ENCODE peak calls at places on chromosomes 13 and 19, in six cellular contexts. X, L, T, N, K and W are unnamed samples.

GRCh38 chr13:99332456-99332855 is 25.3 kb upstream of the GPR183 start:
- DNase-seq in X (no peak), L (no peak), T (no peak), N (no peak), K (peak), W (no peak)

GRCh38 chr19:2231621-2232221 is 4.4 kb downstream of the PLEKHJ1 start:
- DNase-seq in X (no peak), L (no peak), T (no peak), N (no peak), K (no peak), W (no peak)

GRCh38 chr13:47256618-47257017 is 359.8 kb upstream of the HTR2A start:
- DNase-seq in X (no peak), L (no peak), T (peak), N (no peak), K (no peak), W (peak)

GRCh38 chr19:29404951-29405727 is 120.7 kb upstream of the VSTM2B start:
- DNase-seq in X (no peak), L (peak), T (no peak), N (peak), K (no peak), W (peak)

GRCh38 chr19:19591133-19591825 is 27.2 kb downstream of the PBX4 start:
- DNase-seq in X (no peak), L (no peak), T (peak), N (no peak), K (no peak), W (peak)

GRCh38 chr19:42191855-42192254 is 25.6 kb downstream of the DEDD2 start:
- DNase-seq in X (no peak), L (no peak), T (peak), N (no peak), K (no peak), W (peak)

GRCh38 chr19:10230904-10231623 is at the start of gene S1PR2:
- DNase-seq in X (peak), L (peak), T (peak), N (peak), K (peak), W (peak)

GRCh38 chr13:63481334-63481733 is 2065.7 kb upstream of the PCDH20 start:
- DNase-seq in X (no peak), L (no peak), T (no peak), N (no peak), K (no peak), W (no peak)

GRCh38 chr19:13505761-13506549 is at the start of gene CACNA1A:
- DNase-seq in X (no peak), L (peak), T (no peak), N (no peak), K (no peak), W (no peak)

GRCh38 chr19:18090545-18091216 is 3.9 kb upstream of the IL12RB1 start:
- DNase-seq in X (no peak), L (no peak), T (no peak), N (no peak), K (no peak), W (no peak)

GRCh38 chr13:51549593-51549992 is 34.7 kb upstream of the WDFY2 start:
- DNase-seq in X (no peak), L (no peak), T (no peak), N (no peak), K (no peak), W (no peak)

GRCh38 chr19:12580180-12580694 is 29.0 kb upstream of the ZNF564 start:
- DNase-seq in X (no peak), L (no peak), T (peak), N (no peak), K (no peak), W (peak)

GRCh38 chr13:94415484-94415883 is 64.0 kb downstream of the DCT start:
- DNase-seq in X (no peak), L (no peak), T (no peak), N (no peak), K (no peak), W (no peak)

GRCh38 chr19:15702590-15702930 is 25.3 kb upstream of the OR10H2 start:
- DNase-seq in X (peak), L (no peak), T (no peak), N (peak), K (peak), W (no peak)

GRCh38 chr19:24101459-24102122 is 14.6 kb downstream of the ZNF254 start:
- DNase-seq in X (no peak), L (no peak), T (no peak), N (no peak), K (no peak), W (no peak)

GRCh38 chr13:105170438-105170837 is 1365.0 kb downstream of the EFNB2 start:
- DNase-seq in X (no peak), L (no peak), T (no peak), N (no peak), K (no peak), W (no peak)

GRCh38 chr19:19205416-19206410 is 2.5 kb upstream of the NR2C2AP start:
- DNase-seq in X (no peak), L (no peak), T (no peak), N (no peak), K (no peak), W (no peak)

GRCh38 chr13:73767191-73767741 is 366.9 kb downstream of the KLF12 start:
- DNase-seq in X (no peak), L (no peak), T (no peak), N (no peak), K (no peak), W (no peak)

GRCh38 chr13:28355822-28356371 is 139.0 kb downstream of the FLT1 start:
- DNase-seq in X (no peak), L (no peak), T (no peak), N (no peak), K (no peak), W (no peak)

GRCh38 chr19:48424694-48425219 is 21.0 kb upstream of the GRWD1 start:
- DNase-seq in X (no peak), L (no peak), T (no peak), N (no peak), K (no peak), W (peak)

GRCh38 chr13:45670481-45670880 is 31.6 kb upstream of the CBY2 start:
- DNase-seq in X (no peak), L (no peak), T (no peak), N (no peak), K (no peak), W (no peak)

GRCh38 chr19:45071969-45072790 is 4.1 kb downstream of the ZNF296 start:
- DNase-seq in X (no peak), L (no peak), T (no peak), N (no peak), K (no peak), W (no peak)

GRCh38 chr19:18173572-18174294 is at the start of gene IFI30:
- DNase-seq in X (peak), L (peak), T (no peak), N (peak), K (peak), W (peak)

GRCh38 chr19:38073806-38074685 is 150.0 kb downstream of the DPF1 start:
- DNase-seq in X (no peak), L (peak), T (no peak), N (no peak), K (peak), W (no peak)

GRCh38 chr13:90485441-90485840 is 862.0 kb upstream of the MIR17HG start:
- DNase-seq in X (no peak), L (no peak), T (no peak), N (no peak), K (no peak), W (peak)

GRCh38 chr13:83508905-83509304 is 373.4 kb downstream of the SLITRK1 start:
- DNase-seq in X (no peak), L (no peak), T (no peak), N (no peak), K (no peak), W (no peak)

GRCh38 chr13:33743438-33744368 is 74.2 kb upstream of the RFC3 start:
- DNase-seq in X (no peak), L (no peak), T (no peak), N (no peak), K (no peak), W (no peak)

GRCh38 chr13:70784590-70784989 is 676.3 kb upstream of the KLHL1 start:
- DNase-seq in X (no peak), L (no peak), T (no peak), N (no peak), K (no peak), W (no peak)

GRCh38 chr13:51267581-51267980 is 45.4 kb downstream of the FAM124A start:
- DNase-seq in X (no peak), L (peak), T (no peak), N (no peak), K (no peak), W (no peak)

GRCh38 chr19:42396248-42396541 is 6.1 kb upstream of the CNFN start:
- DNase-seq in X (no peak), L (no peak), T (no peak), N (peak), K (no peak), W (no peak)

GRCh38 chr13:113820813-113821651 is 42.8 kb downstream of the GAS6 start:
- DNase-seq in X (peak), L (no peak), T (peak), N (peak), K (no peak), W (peak)

GRCh38 chr13:50129065-50129922 is 114.0 kb downstream of the KCNRG start:
- DNase-seq in X (no peak), L (peak), T (no peak), N (peak), K (no peak), W (no peak)
- H3K27ac ChIP-seq in X (peak), L (no peak), T (no peak), N (peak), K (no peak), W (peak)

GRCh38 chr13:24161010-24161775 is 673 bp downstream of the SPATA13 start:
- DNase-seq in X (peak), L (peak), T (no peak), N (peak), K (peak), W (peak)
- TF ChIP-seq CTCF in X (no peak), L (no peak), T (no peak), N (no peak), K (no peak), W (no peak)

GRCh38 chr19:7099597-7099921 is 30.1 kb downstream of the ZNF557 start:
- DNase-seq in X (no peak), L (no peak), T (no peak), N (no peak), K (no peak), W (no peak)
- H3K27ac ChIP-seq in X (peak), L (peak), T (peak), N (peak), K (peak), W (peak)

DNA sequence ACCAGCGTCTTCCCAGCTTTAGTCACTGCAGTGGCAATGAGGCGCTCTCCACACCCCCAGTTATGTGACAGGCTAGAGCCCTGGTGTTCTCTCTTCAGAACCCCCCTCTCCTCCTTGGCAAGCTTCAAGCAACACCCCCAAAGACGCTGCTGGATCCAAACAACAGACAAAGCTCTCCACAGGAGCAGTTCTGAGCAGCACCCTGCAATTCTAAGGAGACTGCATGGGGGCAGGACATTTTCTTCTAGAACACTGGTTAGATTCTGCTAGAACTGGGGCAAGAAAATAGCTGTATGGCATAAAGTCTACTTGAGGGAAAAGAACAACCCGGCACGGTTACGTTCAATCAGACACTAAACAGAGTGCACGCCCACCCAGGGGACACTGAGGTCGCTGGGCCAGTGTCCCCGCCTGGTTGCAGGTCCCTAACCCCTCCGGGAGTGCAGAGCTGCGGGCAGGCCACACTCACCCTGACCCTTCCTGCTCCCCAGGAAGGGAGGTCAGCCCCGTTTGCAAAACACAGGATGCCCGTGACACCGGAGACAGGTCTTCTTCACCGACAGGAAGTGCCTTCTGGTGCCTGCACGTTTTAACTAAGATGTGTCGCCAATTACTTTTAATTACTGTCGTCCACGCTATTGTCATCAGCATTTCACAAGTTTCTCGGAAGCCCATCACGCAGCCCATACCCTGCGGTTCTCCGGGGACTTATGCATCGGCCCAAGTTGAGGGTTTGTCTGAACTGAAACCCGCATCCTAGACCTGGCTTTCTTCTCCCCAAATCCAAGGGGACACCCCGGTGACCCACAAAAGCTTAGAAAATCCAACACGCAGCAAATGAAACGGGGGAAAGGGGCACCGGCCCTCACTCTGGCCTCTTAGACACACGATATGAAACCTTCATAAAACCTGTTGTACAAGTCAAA is 943 bp downstream of the GJB6 start:
- DNase-seq in X (no peak), L (no peak), T (no peak), N (no peak), K (no peak), W (no peak)
- TF ChIP-seq CTCF in X (no peak), L (no peak), T (no peak), N (no peak), K (no peak), W (no peak)

DNA sequence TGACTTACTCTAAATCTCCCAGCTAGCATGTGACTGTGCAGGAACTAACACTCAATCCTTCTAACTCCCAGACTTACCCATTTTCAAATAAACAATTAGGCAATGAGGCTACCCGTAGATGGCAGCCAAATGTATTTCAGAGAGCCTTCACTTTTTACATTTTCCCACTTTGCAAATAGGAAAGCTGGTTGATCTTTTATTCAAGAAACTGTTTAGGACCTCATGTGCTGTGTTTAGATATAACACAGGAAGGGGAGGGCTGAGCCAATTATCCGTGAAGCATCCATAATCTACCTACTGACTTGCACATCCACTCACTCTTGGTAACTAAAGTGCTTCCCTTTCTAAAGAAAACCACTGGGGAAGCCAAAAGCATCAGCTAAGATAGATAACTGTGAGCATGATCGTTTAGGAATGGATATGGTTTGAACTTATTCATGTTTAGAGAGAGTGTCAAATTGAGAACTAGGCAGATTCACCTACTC is 33.4 kb downstream of the MBNL2 start:
- DNase-seq in X (no peak), L (no peak), T (no peak), N (no peak), K (no peak), W (no peak)
- H3K27ac ChIP-seq in X (peak), L (no peak), T (peak), N (peak), K (peak), W (no peak)

GRCh38 chr13:42064966-42065365 is 16.5 kb downstream of the DGKH start:
- DNase-seq in X (no peak), L (no peak), T (no peak), N (no peak), K (no peak), W (no peak)
- TF ChIP-seq CTCF in X (no peak), L (no peak), T (no peak), N (no peak), K (no peak), W (no peak)